ENCODE peak calls at places on chromosomes 4 and X, in six cellular contexts. D is pancreas, W is lower lobe of right lung, S is astrocyte, U is brain microvascular endothelial cell, V is psoas muscle. C is an unnamed sample.

GRCh38 chr4:124337874-124338273 is 374.7 kb downstream of the ANKRD50 start:
- DNase-seq in D (peak; percentile 29), W (no peak), V (peak; percentile 26), U (no peak), S (no peak), C (no peak)

GRCh38 chrX:68697465-68698125 is 50.1 kb downstream of the STARD8 start:
- DNase-seq in U (no peak), S (no peak), D (no peak), W (no peak), V (no peak), C (no peak)

GRCh38 chr4:145679520-145679919 is 426 bp upstream of the C4orf51 start:
- DNase-seq in V (peak; percentile 45), D (peak; percentile 19), W (peak; percentile 61), U (peak; percentile 94), S (peak; percentile 94), C (peak; percentile 22)

GRCh38 chr4:26447378-26447777 is 42.9 kb downstream of the CCKAR start:
- DNase-seq in U (no peak), S (no peak), D (no peak), W (no peak), V (no peak), C (no peak)

GRCh38 chr4:16461362-16461761 is 235.1 kb upstream of the TAPT1 start:
- DNase-seq in D (no peak), S (peak; percentile 37), V (no peak), W (no peak), U (no peak), C (peak; percentile 77)

GRCh38 chrX:138001219-138001618 is 435.3 kb downstream of the ZIC3 start:
- DNase-seq in V (no peak), U (no peak), S (no peak), W (no peak), D (no peak), C (no peak)

GRCh38 chr4:115424852-115425251 is 311.4 kb upstream of the NDST4 start:
- DNase-seq in W (no peak), S (no peak), U (no peak), D (no peak), V (no peak), C (peak; percentile 63)

GRCh38 chr4:71333960-71334951 is 4.6 kb upstream of the SLC4A4 start:
- DNase-seq in W (no peak), V (no peak), S (peak; percentile 53), D (peak; percentile 56), U (peak; percentile 25), C (peak; percentile 77)

GRCh38 chrX:47579537-47579936 is 2.7 kb upstream of the TIMP1 start:
- DNase-seq in W (peak; percentile 45), D (no peak), V (no peak), U (peak; percentile 74), S (peak; percentile 66), C (no peak)

GRCh38 chr4:682490-683172 is 6.3 kb downstream of the SLC49A3 start:
- DNase-seq in U (no peak), W (no peak), V (no peak), S (no peak), D (no peak), C (no peak)

GRCh38 chrX:2572740-2573139 is 72.0 kb upstream of the DHRSX start:
- DNase-seq in U (peak; percentile 55), S (no peak), V (no peak), W (no peak), D (no peak), C (peak; percentile 39)

GRCh38 chr4:163121689-163122088 is 45.0 kb downstream of the NAF1 start:
- DNase-seq in W (no peak), U (no peak), V (no peak), D (no peak), S (no peak), C (no peak)

GRCh38 chrX:150966235-150966634 is 16.9 kb upstream of the HMGB3 start:
- DNase-seq in S (no peak), U (no peak), D (no peak), V (no peak), W (no peak), C (no peak)

GRCh38 chr4:186827542-186827887 is 103.9 kb upstream of the FAT1 start:
- DNase-seq in S (no peak), U (peak; percentile 39), W (no peak), D (no peak), V (no peak), C (no peak)

GRCh38 chr4:175891863-175892262 is 79.8 kb upstream of the GPM6A start:
- DNase-seq in S (peak; percentile 26), U (no peak), W (no peak), D (no peak), V (no peak), C (peak; percentile 12)

GRCh38 chr4:138861130-138861529 is 154.5 kb upstream of the NOCT start:
- DNase-seq in V (no peak), S (peak; percentile 70), W (no peak), D (no peak), U (peak; percentile 83), C (peak; percentile 32)

GRCh38 chr4:1720163-1720983 is 750 bp downstream of the TMEM129 start:
- DNase-seq in S (no peak), W (peak; percentile 72), V (peak; percentile 56), D (no peak), U (no peak), C (peak; percentile 19)

GRCh38 chrX:118420462-118420861 is 74.6 kb downstream of the WDR44 start:
- DNase-seq in D (no peak), W (no peak), U (peak; percentile 46), V (no peak), S (peak; percentile 25), C (no peak)

GRCh38 chr4:135510582-135510981 is 1309.0 kb upstream of the PABPC4L start:
- DNase-seq in W (no peak), V (no peak), D (no peak), U (no peak), S (no peak), C (no peak)

GRCh38 chr4:3397128-3397527 is 44.6 kb upstream of the HGFAC start:
- DNase-seq in V (no peak), U (no peak), D (no peak), S (no peak), W (no peak), C (no peak)

GRCh38 chr4:179415842-179416223 is 1973.6 kb upstream of the AGA start:
- DNase-seq in W (no peak), D (no peak), U (no peak), S (peak; percentile 52), V (no peak), C (no peak)

GRCh38 chrX:16222123-16222522 is 54.8 kb downstream of the MAGEB17 start:
- DNase-seq in W (no peak), S (peak; percentile 60), V (no peak), U (peak; percentile 58), D (no peak), C (peak; percentile 51)

GRCh38 chrX:96182366-96182765 is 502.3 kb upstream of the DIAPH2 start:
- DNase-seq in S (no peak), V (no peak), D (no peak), U (peak; percentile 27), W (no peak), C (peak; percentile 13)

GRCh38 chrX:126900937-126901336 is 81.4 kb downstream of the PRR32 start:
- DNase-seq in D (no peak), U (no peak), W (no peak), V (no peak), S (no peak), C (no peak)

GRCh38 chr4:7160439-7160838 is 31.9 kb upstream of the SORCS2 start:
- DNase-seq in V (no peak), U (no peak), W (no peak), S (no peak), D (peak; percentile 44), C (no peak)

GRCh38 chr4:37453361-37454262 is 209.1 kb downstream of the NWD2 start:
- DNase-seq in D (peak; percentile 80), U (peak; percentile 1), V (peak; percentile 45), S (peak; percentile 8), W (peak; percentile 82), C (peak; percentile 42)

GRCh38 chr4:37451646-37452045 is 207.1 kb downstream of the NWD2 start:
- DNase-seq in D (no peak), S (no peak), U (no peak), W (no peak), V (no peak), C (peak; percentile 25)

GRCh38 chr4:37453004-37453360 is 208.4 kb downstream of the NWD2 start:
- DNase-seq in U (peak; percentile 43), S (peak; percentile 63), D (peak; percentile 74), V (no peak), W (no peak), C (no peak)

GRCh38 chr4:37450309-37450708 is 205.8 kb downstream of the NWD2 start:
- DNase-seq in V (no peak), S (no peak), U (no peak), D (no peak), W (no peak), C (no peak)

GRCh38 chr4:37450911-37451310 is 206.4 kb downstream of the NWD2 start:
- DNase-seq in S (no peak), W (no peak), U (no peak), D (peak; percentile 58), V (no peak), C (no peak)
- H3K27me3 ChIP-seq in S (peaks cover 37% of the 10 kb centered on the region), W (peaks cover 33% of the 10 kb centered on the region), U (peaks cover 19% of the 10 kb centered on the region), D (no peaks in the 10 kb centered on the region), V (peaks cover 4% of the 10 kb centered on the region), C (peaks cover 51% of the 10 kb centered on the region)

DNA sequence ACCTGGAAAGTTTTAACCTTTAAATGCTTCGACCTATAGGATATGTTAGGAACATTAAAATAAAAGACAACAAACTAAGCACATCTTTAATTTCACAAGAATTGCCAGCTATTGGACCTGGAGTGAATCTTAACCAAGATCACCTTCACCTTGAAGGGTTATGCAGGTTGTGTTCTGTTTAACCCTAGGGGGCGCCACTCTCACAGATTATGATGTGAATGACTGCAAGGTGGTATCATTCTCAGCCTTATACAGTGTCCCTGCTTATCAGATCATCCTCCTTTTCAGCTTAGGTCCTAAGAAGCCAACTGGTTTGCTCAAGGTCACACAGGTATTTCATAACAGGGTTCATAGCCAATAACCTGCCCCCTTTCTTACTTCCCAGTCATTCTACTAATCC is 23.5 kb downstream of the INTS6L start:
- DNase-seq in S (no peak), D (no peak), V (no peak), W (no peak), U (no peak), C (no peak)
- TF ChIP-seq CTCF in S (no peak), D (no peak), V (peak; percentile 8), W (no peak), U (peak; percentile 23), C (peak; percentile 28)

DNA sequence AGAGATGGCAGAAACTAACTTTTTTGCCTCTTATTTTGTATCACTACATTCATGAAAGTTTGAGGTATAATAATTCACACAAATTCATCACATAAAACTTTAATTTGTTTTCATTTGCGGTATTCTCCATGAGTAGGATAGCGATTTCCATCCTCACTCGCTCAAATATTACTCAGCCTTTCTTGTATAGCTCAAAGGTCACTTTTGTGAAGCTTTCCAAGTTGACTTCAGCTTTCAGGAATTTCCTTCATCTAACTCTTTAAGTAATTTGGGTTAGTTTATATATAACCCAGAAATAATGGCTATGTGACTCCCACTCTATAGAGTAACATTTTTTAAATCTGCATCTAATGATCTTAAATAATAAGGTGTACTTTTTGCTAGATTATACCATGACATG is 314.4 kb downstream of the IL1RAPL1 start:
- DNase-seq in U (no peak), W (no peak), S (peak; percentile 65), D (no peak), V (no peak), C (no peak)
- H3K27me3 ChIP-seq in U (no peaks in the 10 kb centered on the region), W (no peaks in the 10 kb centered on the region), S (no peaks in the 10 kb centered on the region), D (peaks cover 3% of the 10 kb centered on the region), V (no peaks in the 10 kb centered on the region), C (no peaks in the 10 kb centered on the region)

GRCh38 chr4:178395798-178396197 is 953.6 kb upstream of the AGA start:
- DNase-seq in V (no peak), U (no peak), D (no peak), W (no peak), S (no peak), C (peak; percentile 30)
- TF ChIP-seq CTCF in V (no peak), U (peak; percentile 16), D (no peak), W (no peak), S (no peak), C (no peak)

GRCh38 chr4:56654238-56654632 is 26.9 kb downstream of the HOPX start:
- DNase-seq in U (no peak), W (no peak), V (no peak), S (peak; percentile 27), D (no peak), C (no peak)
- H3K27me3 ChIP-seq in U (no peaks in the 10 kb centered on the region), W (peaks cover 29% of the 10 kb centered on the region), V (no peaks in the 10 kb centered on the region), S (peaks cover 23% of the 10 kb centered on the region), D (peaks cover 13% of the 10 kb centered on the region), C (peaks cover 32% of the 10 kb centered on the region)